ENCODE peak calls at places on chromosome 9, in four cellular contexts. E, N, Y and H are unnamed samples.

GRCh38 chr9:130736834-130737233 is 43.3 kb downstream of the EXOSC2 start:
- DNase-seq in E (no peak), N (no peak), Y (no peak), H (no peak)

GRCh38 chr9:135478858-135479468 is 619 bp upstream of the PPP1R26 start:
- DNase-seq in E (peak), Y (no peak), N (no peak), H (no peak)

GRCh38 chr9:76810377-76810957 is 46.2 kb downstream of the PCA3 start:
- DNase-seq in N (no peak), Y (no peak), E (peak), H (no peak)

GRCh38 chr9:113503131-113503541 is 39.6 kb downstream of the RGS3 start:
- DNase-seq in N (no peak), Y (no peak), E (no peak), H (no peak)

GRCh38 chr9:135939351-135940265 is 21.6 kb downstream of the UBAC1 start:
- DNase-seq in E (no peak), Y (no peak), N (peak), H (no peak)

GRCh38 chr9:2132484-2133082 is 117.4 kb downstream of the SMARCA2 start:
- DNase-seq in N (no peak), E (peak), Y (no peak), H (no peak)

GRCh38 chr9:14652729-14653377 is 40.4 kb downstream of the ZDHHC21 start:
- DNase-seq in N (no peak), E (peak), Y (no peak), H (no peak)

GRCh38 chr9:447230-448025 is 232.8 kb downstream of the DOCK8 start:
- DNase-seq in E (no peak), Y (no peak), N (peak), H (no peak)

GRCh38 chr9:135075234-135076142 is 12.0 kb upstream of the OLFM1 start:
- DNase-seq in E (no peak), N (no peak), Y (no peak), H (no peak)

GRCh38 chr9:115653231-115653630 is 500.4 kb upstream of the PAPPA start:
- DNase-seq in E (no peak), Y (no peak), N (no peak), H (no peak)

GRCh38 chr9:101397746-101398334 is 578 bp downstream of the MRPL50 start:
- DNase-seq in N (no peak), E (peak), Y (no peak), H (no peak)

GRCh38 chr9:86968258-86968920 is 21.1 kb upstream of the GAS1 start:
- DNase-seq in Y (no peak), E (no peak), N (no peak), H (no peak)

GRCh38 chr9:127977877-127978647 is 2.7 kb downstream of the EEIG1 start:
- DNase-seq in Y (no peak), N (no peak), E (no peak), H (no peak)

GRCh38 chr9:123208626-123209174 is 59.7 kb downstream of the STRBP start:
- DNase-seq in Y (no peak), E (no peak), N (no peak), H (no peak)

GRCh38 chr9:114037249-114037648 is 40.9 kb downstream of the AMBP start:
- DNase-seq in N (no peak), Y (no peak), E (no peak), H (no peak)

GRCh38 chr9:128637656-128638055 is 19.0 kb downstream of the DYNC2I2 start:
- DNase-seq in E (no peak), Y (no peak), N (no peak), H (no peak)

GRCh38 chr9:105154723-105155191 is 89.7 kb upstream of the SLC44A1 start:
- DNase-seq in Y (no peak), N (no peak), E (no peak), H (no peak)

GRCh38 chr9:14399736-14400657 is 86.1 kb upstream of the NFIB start:
- DNase-seq in Y (no peak), N (no peak), E (no peak), H (no peak)

GRCh38 chr9:125317704-125318103 is 56.1 kb downstream of the GAPVD1 start:
- DNase-seq in E (no peak), N (no peak), Y (no peak), H (no peak)

GRCh38 chr9:6171667-6172066 is 43.9 kb upstream of the IL33 start:
- DNase-seq in E (no peak), N (no peak), Y (no peak), H (no peak)

GRCh38 chr9:96025995-96026572 is 150.6 kb downstream of the ERCC6L2 start:
- DNase-seq in Y (no peak), N (no peak), E (no peak), H (no peak)

GRCh38 chr9:75064307-75065025 is 23.5 kb downstream of the NMRK1 start:
- DNase-seq in N (no peak), Y (no peak), E (no peak), H (no peak)

GRCh38 chr9:92887880-92888338 is 10.1 kb upstream of the ZNF484 start:
- DNase-seq in N (no peak), Y (no peak), E (no peak), H (no peak)

GRCh38 chr9:21789541-21790037 is 12.8 kb upstream of the MTAP start:
- DNase-seq in E (peak), N (peak), Y (no peak), H (peak)

GRCh38 chr9:128625391-128626145 is 31.1 kb downstream of the DYNC2I2 start:
- DNase-seq in N (no peak), Y (no peak), E (no peak), H (no peak)

GRCh38 chr9:101465330-101465915 is 29.8 kb upstream of the ALDOB start:
- DNase-seq in Y (no peak), E (peak), N (no peak), H (no peak)

GRCh38 chr9:84500859-84501258 is 160.3 kb upstream of the SLC28A3 start:
- DNase-seq in Y (no peak), N (no peak), E (no peak), H (no peak)

GRCh38 chr9:109574061-109574882 is 76.2 kb upstream of the PTPN3 start:
- DNase-seq in N (no peak), E (peak), Y (no peak), H (peak)

GRCh38 chr9:116855881-116856662 is 169.0 kb downstream of the TRIM32 start:
- DNase-seq in E (no peak), N (no peak), Y (no peak), H (no peak)

GRCh38 chr9:124008855-124009834 is 2.4 kb upstream of the LHX2 start:
- DNase-seq in Y (no peak), N (no peak), E (peak), H (no peak)

GRCh38 chr9:135486267-135487065 is 6.9 kb downstream of the PPP1R26 start:
- DNase-seq in E (no peak), Y (no peak), N (no peak), H (no peak)

GRCh38 chr9:99490736-99491135 is 268.7 kb downstream of the SEC61B start:
- DNase-seq in E (no peak), Y (no peak), N (no peak), H (no peak)

GRCh38 chr9:6489099-6489498 is 76.1 kb downstream of the UHRF2 start:
- DNase-seq in E (no peak), Y (no peak), N (no peak), H (no peak)

GRCh38 chr9:125894566-125894965 is 147.4 kb downstream of the PBX3 start:
- DNase-seq in E (peak), Y (no peak), N (no peak), H (no peak)

GRCh38 chr9:83266618-83267543 is 203.9 kb upstream of the RASEF start:
- DNase-seq in N (no peak), Y (no peak), E (no peak), H (no peak)